ENCODE peak calls at places on chromosomes 12 and 14, in seven cellular contexts. A, H, S, Z, N, T and X are unnamed samples.

GRCh38 chr14:103709814-103710213 is 5.4 kb downstream of the XRCC3 start:
- DNase-seq in A (no peak), S (no peak), H (peak; percentile 32), T (no peak), Z (no peak), N (no peak), X (no peak)

GRCh38 chr12:82694970-82695369 is 8.3 kb downstream of the TMTC2 start:
- DNase-seq in A (no peak), S (no peak), Z (no peak), N (no peak), H (no peak), T (no peak), X (no peak)

GRCh38 chr12:131919366-131920156 is 9.5 kb upstream of the PUS1 start:
- DNase-seq in T (no peak), Z (no peak), A (peak; percentile 48), N (no peak), H (peak; percentile 48), S (no peak), X (no peak)

GRCh38 chr12:2836576-2836975 is 1.7 kb upstream of the NRIP2 start:
- DNase-seq in S (no peak), H (no peak), T (no peak), N (no peak), A (no peak), Z (no peak), X (no peak)

GRCh38 chr14:74574706-74575105 is 37.3 kb downstream of the LTBP2 start:
- DNase-seq in N (no peak), A (peak; percentile 51), T (no peak), Z (no peak), H (no peak), S (no peak), X (no peak)

GRCh38 chr12:32566663-32567634 is 112.2 kb upstream of the DNM1L start:
- DNase-seq in H (no peak), N (no peak), Z (no peak), S (no peak), T (no peak), A (no peak), X (no peak)

GRCh38 chr12:53811606-53812005 is 59.8 kb upstream of the CISTR start:
- DNase-seq in H (no peak), N (no peak), S (no peak), A (no peak), T (no peak), Z (no peak), X (no peak)

GRCh38 chr14:23881292-23881691 is 72.3 kb upstream of the DHRS4 start:
- DNase-seq in N (no peak), H (no peak), T (no peak), A (no peak), Z (no peak), S (no peak), X (no peak)

GRCh38 chr14:65190312-65190711 is 88.0 kb upstream of the MAX start:
- DNase-seq in T (no peak), A (no peak), H (no peak), N (no peak), Z (no peak), S (no peak), X (no peak)

GRCh38 chr12:42238240-42239140 is at the start of gene YAF2:
- DNase-seq in A (peak; percentile 96), N (peak; percentile 91), Z (peak; percentile 93), T (peak; percentile 92), H (peak; percentile 96), S (peak; percentile 85), X (peak; percentile 96)

GRCh38 chr14:63940387-63940786 is 87.6 kb downstream of the SYNE2 start:
- DNase-seq in H (no peak), S (no peak), Z (no peak), A (no peak), N (no peak), T (no peak), X (no peak)

GRCh38 chr14:75226755-75227544 is 50.5 kb upstream of the TMED10 start:
- DNase-seq in Z (peak; percentile 59), T (no peak), S (no peak), N (peak; percentile 45), A (no peak), H (no peak), X (no peak)

GRCh38 chr12:15688202-15688736 is 100.9 kb downstream of the EPS8 start:
- DNase-seq in H (peak; percentile 88), Z (peak; percentile 61), N (peak; percentile 31), T (peak; percentile 60), A (peak; percentile 73), S (no peak), X (no peak)

GRCh38 chr12:5200276-5201087 is 156.8 kb downstream of the KCNA5 start:
- DNase-seq in Z (peak; percentile 46), S (peak; percentile 71), A (peak; percentile 74), T (peak; percentile 53), H (peak; percentile 85), N (peak; percentile 62), X (peak; percentile 82)

GRCh38 chr14:36773136-36773540 is 111.5 kb downstream of the PAX9 start:
- DNase-seq in A (no peak), N (no peak), Z (no peak), H (no peak), S (no peak), T (no peak), X (no peak)

GRCh38 chr12:119749666-119750065 is 81.7 kb downstream of the PRKAB1 start:
- DNase-seq in T (no peak), A (no peak), Z (no peak), H (no peak), N (no peak), S (no peak), X (no peak)

GRCh38 chr12:71797506-71797905 is 42.1 kb upstream of the TBC1D15 start:
- DNase-seq in N (no peak), A (no peak), Z (no peak), S (no peak), H (no peak), T (no peak), X (no peak)

DNA sequence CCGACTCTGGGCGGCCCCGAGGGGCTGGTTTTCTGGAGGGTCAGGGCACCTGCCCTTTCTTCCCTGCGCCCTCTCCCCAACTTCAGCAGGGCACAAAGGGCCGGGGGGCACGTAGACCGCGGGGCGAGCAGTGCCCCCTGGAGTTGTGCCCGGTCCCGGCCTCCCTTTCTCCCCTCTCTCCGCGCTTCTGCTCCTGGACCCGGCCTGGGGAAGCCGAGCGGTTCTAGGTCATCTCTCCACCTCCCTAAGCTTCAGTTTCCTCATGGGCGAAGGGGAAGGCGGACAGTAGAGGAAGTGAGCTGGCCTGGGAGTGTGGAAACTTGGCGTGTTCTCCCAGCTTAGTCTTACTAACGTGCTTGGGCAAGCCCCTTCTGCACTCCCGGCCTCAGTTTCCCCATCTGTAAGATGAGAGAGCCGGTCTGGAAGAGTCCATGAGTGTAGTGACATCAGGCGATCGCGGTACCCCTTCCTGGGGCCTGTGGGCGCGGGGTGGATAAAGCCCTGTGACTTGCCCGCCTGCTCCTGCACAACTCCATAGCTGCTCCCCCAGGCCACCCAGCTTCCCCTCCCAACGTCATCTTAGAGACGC is 158.6 kb upstream of the PARP11 start:
- DNase-seq in Z (peak; percentile 29), H (peak; percentile 72), S (no peak), N (no peak), T (peak; percentile 20), A (no peak), X (no peak)
- H3K4me3 ChIP-seq in Z (no peak overlapping the region), H (no peak overlapping the region), S (no peak overlapping the region), N (peak overlapping the region; percentile 55), T (peak overlapping the region; percentile 72), A (peak overlapping the region; percentile 67), X (peak overlapping the region; percentile 23)

GRCh38 chr14:21874946-21875345 is 201.3 kb upstream of the OR4E1 start:
- DNase-seq in T (no peak), S (no peak), A (no peak), H (no peak), N (no peak), Z (no peak), X (no peak)

GRCh38 chr14:21868442-21869046 is 194.9 kb upstream of the OR4E1 start:
- DNase-seq in A (no peak), T (no peak), S (peak; percentile 53), N (peak; percentile 73), H (no peak), Z (peak; percentile 65), X (no peak)

DNA sequence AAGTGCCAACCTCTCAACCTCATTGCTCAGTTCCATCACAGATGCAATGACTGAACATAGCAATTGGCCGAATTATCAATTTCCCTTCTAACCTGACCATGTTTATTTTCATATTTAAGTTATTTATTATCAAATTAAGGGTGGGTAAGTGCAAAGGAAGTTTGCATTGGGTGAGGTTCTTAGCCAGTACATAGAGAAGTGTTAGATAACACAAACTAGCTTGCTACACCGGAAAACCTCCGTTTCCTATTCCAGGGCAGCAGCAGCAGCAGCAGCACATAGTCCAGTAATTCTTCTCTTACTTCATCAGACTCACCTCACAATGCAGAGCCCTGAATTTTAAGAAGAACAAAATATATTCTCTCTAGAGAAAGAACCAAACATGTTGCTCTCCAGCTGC is 200.5 kb upstream of the OR4E1 start:
- DNase-seq in T (no peak), A (no peak), Z (no peak), S (no peak), N (no peak), H (no peak), X (no peak)
- H3K27ac ChIP-seq in T (no peak overlapping the region), A (no peak overlapping the region), Z (no peak overlapping the region), S (no peak overlapping the region), N (no peak overlapping the region), H (no peak overlapping the region), X (no peak overlapping the region)

GRCh38 chr12:46217686-46218508 is 50.9 kb downstream of the SLC38A1 start:
- DNase-seq in H (no peak), A (no peak), Z (peak; percentile 57), T (no peak), S (no peak), N (peak; percentile 34), X (no peak)
- H3K4me3 ChIP-seq in H (no peak overlapping the region), A (no peak overlapping the region), Z (no peak overlapping the region), T (no peak overlapping the region), S (no peak overlapping the region), N (no peak overlapping the region), X (no peak overlapping the region)

DNA sequence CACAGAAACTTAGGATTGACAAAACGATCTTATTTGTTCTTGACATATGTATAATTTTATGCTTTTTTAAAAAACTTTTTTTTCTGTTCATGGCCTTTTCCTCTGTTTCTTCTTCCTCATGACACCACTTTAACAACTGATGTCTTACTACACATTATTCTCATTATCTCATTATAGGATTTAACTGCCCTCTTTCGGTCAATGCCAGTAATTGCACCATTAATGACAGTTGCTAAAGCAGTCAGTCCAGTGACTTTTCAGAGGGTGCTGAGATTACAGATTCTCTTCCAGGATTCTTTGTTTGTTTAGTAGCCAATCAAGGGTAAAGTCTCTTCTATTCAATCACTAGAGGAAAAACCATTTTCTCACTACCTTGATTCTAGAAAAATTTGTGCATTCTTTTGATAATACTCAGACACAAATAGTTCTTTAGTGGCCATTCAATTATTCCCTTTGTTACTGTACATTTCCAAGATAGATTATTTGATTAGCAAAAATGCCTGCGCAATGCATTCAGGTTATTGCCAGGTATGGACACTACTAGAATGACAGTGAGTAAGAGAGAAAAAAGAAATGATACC is 50.1 kb downstream of the KLRG1 start:
- DNase-seq in T (no peak), S (peak; percentile 26), H (no peak), Z (no peak), A (no peak), N (no peak), X (no peak)
- H3K27ac ChIP-seq in T (no peak overlapping the region), S (no peak overlapping the region), H (no peak overlapping the region), Z (no peak overlapping the region), A (no peak overlapping the region), N (no peak overlapping the region), X (no peak overlapping the region)